ENCODE peak calls at places on chromosomes 12 and 14, in six cellular contexts. G, O, Y, A, W and M are unnamed samples.

GRCh38 chr12:95386056-95386455 is 87.9 kb upstream of the METAP2 start:
- DNase-seq in G (no peak), O (no peak), Y (no peak), A (no peak), W (no peak), M (no peak)

GRCh38 chr14:65258391-65258790 is 154.1 kb upstream of the FUT8 start:
- DNase-seq in G (no peak), O (no peak), Y (peak), A (no peak), W (no peak), M (peak)

GRCh38 chr12:45309826-45310626 is 94.1 kb downstream of the ANO6 start:
- DNase-seq in G (no peak), O (no peak), Y (peak), A (no peak), W (no peak), M (peak)

GRCh38 chr12:47614521-47614920 is 91.3 kb downstream of the RPAP3 start:
- DNase-seq in G (no peak), O (no peak), Y (no peak), A (no peak), W (no peak), M (no peak)

GRCh38 chr12:108734200-108734906 is 3.0 kb upstream of the CORO1C start:
- DNase-seq in G (no peak), O (peak), Y (peak), A (peak), W (no peak), M (peak)

GRCh38 chr14:95516554-95517209 is at the start of gene SYNE3:
- DNase-seq in G (no peak), O (no peak), Y (no peak), A (no peak), W (no peak), M (no peak)

GRCh38 chr12:130669205-130669557 is 46.9 kb downstream of the RIMBP2 start:
- DNase-seq in G (no peak), O (no peak), Y (no peak), A (no peak), W (no peak), M (no peak)

GRCh38 chr12:30694412-30694955 is 1.2 kb downstream of the IPO8 start:
- DNase-seq in G (no peak), O (no peak), Y (peak), A (no peak), W (no peak), M (peak)

GRCh38 chr14:63713058-63713457 is 14.8 kb downstream of the SGPP1 start:
- DNase-seq in G (no peak), O (no peak), Y (no peak), A (no peak), W (no peak), M (no peak)

GRCh38 chr12:123289911-123290310 is 18.3 kb upstream of the CDK2AP1 start:
- DNase-seq in G (no peak), O (no peak), Y (no peak), A (no peak), W (no peak), M (no peak)

GRCh38 chr14:57329833-57330232 is 60.6 kb upstream of the NAA30 start:
- DNase-seq in G (no peak), O (no peak), Y (no peak), A (no peak), W (no peak), M (no peak)

GRCh38 chr12:108856170-108856427 is 1.3 kb downstream of the SSH1 start:
- DNase-seq in G (no peak), O (no peak), Y (no peak), A (no peak), W (no peak), M (no peak)

DNA sequence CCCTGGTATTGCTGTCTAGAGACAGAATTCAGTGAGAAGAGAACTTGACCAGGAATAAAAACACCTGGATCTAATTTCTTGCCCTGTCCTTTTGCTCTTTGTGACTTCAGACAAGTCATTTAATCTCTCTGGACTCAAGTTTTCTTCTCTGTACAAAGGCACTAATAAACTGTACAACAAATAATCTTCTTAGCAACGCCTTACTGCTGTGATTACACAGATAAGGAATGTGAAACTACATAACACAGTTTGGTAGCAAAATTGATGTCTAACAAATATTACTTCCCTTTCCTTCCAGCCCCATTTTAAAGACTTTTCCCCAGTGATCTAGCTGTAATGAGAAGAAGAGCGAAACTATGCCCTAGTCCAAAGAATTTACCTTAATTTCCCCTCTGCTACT is 69.3 kb downstream of the BCAT1 start:
- DNase-seq in G (no peak), O (no peak), Y (no peak), A (no peak), W (no peak), M (peak)
- H4K91ac ChIP-seq in G (no peak), O (no peak), Y (no peak), A (no peak), W (no peak), M (no peak)

GRCh38 chr12:74794522-74794921 is 256.9 kb downstream of the ATXN7L3B start:
- DNase-seq in G (no peak), O (no peak), Y (no peak), A (no peak), W (no peak), M (peak)
- H3K18ac ChIP-seq in G (no peak), O (no peak), Y (no peak), A (no peak), W (no peak), M (no peak)

GRCh38 chr12:52182456-52182855 is 9.4 kb downstream of the KRT80 start:
- DNase-seq in G (no peak), O (no peak), Y (peak), A (no peak), W (no peak), M (peak)
- H4K91ac ChIP-seq in G (peak), O (no peak), Y (peak), A (peak), W (peak), M (peak)

DNA sequence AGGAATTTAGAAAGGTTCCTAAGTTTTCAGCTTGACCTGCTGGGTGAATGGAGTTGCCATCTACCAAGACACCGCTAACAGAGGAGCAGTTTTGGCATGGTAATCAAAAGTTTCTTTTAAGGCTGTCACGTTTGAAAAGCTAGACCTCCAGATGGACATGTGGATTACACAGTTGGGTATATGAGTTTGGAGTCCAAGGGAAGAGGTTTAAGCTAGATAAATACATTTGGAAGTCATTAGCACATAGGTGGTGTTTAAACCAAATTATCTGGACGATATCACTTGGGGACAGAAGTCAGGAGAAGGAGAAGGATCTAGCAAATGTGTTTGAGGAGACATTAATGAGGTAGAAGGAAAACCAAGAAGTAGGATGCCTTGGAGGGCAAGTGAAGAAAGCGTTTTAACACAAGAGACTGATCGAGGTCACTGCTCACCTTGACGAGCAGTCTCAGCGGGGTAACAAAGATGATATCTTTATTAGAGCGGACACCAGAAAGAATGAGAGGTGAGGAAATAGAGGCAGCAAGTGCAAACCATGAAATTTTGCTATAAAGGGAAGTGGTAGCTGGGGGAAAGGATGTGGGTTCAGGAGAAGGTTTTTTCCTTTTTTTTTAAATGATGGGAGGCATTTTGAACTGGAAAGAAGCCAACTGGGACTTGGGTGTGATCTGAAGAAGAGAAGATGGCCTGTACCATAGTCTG is 17.6 kb downstream of the PNP start:
- DNase-seq in G (no peak), O (no peak), Y (no peak), A (no peak), W (no peak), M (no peak)
- H3K18ac ChIP-seq in G (no peak), O (no peak), Y (no peak), A (no peak), W (no peak), M (no peak)

DNA sequence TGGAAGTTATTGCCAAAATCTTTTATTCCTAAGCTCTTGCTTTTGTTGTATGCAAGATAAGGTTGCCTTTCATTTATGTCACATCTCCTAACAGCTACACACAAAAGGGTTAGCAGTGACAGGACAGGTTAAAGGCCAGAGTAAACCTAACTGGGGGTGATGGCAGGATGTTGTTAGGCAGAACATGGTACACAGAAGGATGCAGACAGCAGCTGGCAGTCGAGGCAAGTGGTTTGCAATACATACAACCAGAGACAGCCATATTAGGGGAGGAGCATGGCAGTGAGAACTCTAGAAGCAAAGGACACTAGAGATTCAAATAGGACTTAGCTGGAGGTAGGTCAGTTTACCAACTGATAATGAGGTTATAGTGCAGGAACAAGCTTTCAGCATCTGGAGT is 2.7 kb upstream of the ABCD2 start:
- DNase-seq in G (no peak), O (no peak), Y (no peak), A (no peak), W (no peak), M (no peak)
- H4K91ac ChIP-seq in G (no peak), O (no peak), Y (no peak), A (no peak), W (no peak), M (no peak)

DNA sequence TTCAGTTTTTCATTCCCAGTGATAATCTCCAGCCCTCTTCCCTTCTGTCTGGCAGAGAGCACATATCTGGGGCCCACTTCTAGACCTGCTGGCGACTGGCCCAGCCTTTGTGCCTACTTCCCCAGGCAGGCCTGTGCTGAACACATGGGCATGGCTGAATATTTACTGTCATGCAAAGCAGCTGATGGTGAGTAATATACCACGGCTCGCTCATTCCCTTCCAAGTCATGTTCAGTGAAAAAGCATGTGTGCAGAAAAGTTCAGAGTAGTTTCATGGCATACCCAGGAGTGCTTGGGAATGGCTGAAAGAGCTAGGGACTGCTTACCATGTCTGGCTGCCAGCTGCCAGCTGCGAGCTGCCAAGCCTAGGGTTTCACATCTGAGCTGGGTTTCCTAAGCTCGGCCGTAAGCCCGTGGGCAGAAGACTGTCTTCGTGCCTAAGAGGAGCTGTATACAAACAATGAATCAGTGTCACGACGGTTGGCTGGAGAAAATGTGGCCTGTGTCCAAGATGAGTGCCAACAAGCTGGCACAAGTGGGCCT is 179.9 kb upstream of the PELI2 start:
- DNase-seq in G (no peak), O (no peak), Y (peak), A (no peak), W (no peak), M (no peak)
- H3K18ac ChIP-seq in G (no peak), O (no peak), Y (no peak), A (no peak), W (no peak), M (no peak)

DNA sequence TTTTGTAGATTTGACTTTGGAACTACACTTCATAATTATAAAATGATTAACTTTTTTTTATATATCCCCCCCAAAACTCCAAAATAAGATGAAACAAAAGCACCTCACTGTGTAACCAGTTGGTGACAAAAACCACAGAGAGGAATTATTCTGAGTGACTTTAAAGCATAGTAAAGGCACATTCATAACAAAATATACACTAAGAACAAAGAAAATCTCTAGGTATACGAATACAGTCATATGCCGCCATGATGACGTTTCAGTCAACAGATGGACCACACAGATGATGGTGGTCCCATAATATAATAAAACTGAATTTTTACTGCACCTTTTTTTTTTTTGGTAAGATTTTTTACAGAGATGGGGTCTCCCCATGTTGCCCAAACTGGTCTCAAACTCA is 70.7 kb downstream of the MED13L start:
- DNase-seq in G (no peak), O (no peak), Y (no peak), A (no peak), W (no peak), M (no peak)
- H4K91ac ChIP-seq in G (no peak), O (no peak), Y (no peak), A (no peak), W (no peak), M (no peak)

GRCh38 chr14:75295061-75295461 is 16.4 kb downstream of the FOS start:
- DNase-seq in G (peak), O (peak), Y (peak), A (peak), W (no peak), M (peak)

GRCh38 chr14:75294649-75295033 is 16.0 kb downstream of the FOS start:
- DNase-seq in G (no peak), O (peak), Y (no peak), A (no peak), W (no peak), M (no peak)

GRCh38 chr14:75295491-75296338 is 17.1 kb downstream of the FOS start:
- DNase-seq in G (peak), O (peak), Y (peak), A (peak), W (no peak), M (peak)

GRCh38 chr14:75292886-75293285 is 14.3 kb downstream of the FOS start:
- DNase-seq in G (no peak), O (no peak), Y (no peak), A (no peak), W (no peak), M (no peak)

GRCh38 chr14:75293920-75294648 is 15.5 kb downstream of the FOS start:
- DNase-seq in G (peak), O (peak), Y (peak), A (peak), W (no peak), M (peak)
- H3K18ac ChIP-seq in G (peak), O (peak), Y (peak), A (peak), W (peak), M (peak)